ENCODE peak calls at places on chromosomes 5 and 9, in four cellular contexts. W is GM06990, C is upper lobe of right lung, Q is GM13976. E is an unnamed sample.

GRCh38 chr5:109585012-109585599 is 104.6 kb upstream of the MAN2A1 start:
- DNase-seq in W (no peak), C (no peak), Q (no peak), E (no peak)

GRCh38 chr5:79456890-79457583 is 56.9 kb downstream of the HOMER1 start:
- DNase-seq in W (peak; percentile 28), C (no peak), Q (no peak), E (no peak)

GRCh38 chr9:35797311-35798109 is 6.1 kb downstream of the NPR2 start:
- DNase-seq in W (no peak), C (no peak), Q (no peak), E (no peak)

GRCh38 chr9:19411316-19411715 is 2.5 kb downstream of the ACER2 start:
- DNase-seq in W (no peak), C (no peak), Q (no peak), E (no peak)

GRCh38 chr9:124454296-124454695 is 4.0 kb downstream of the ADGRD2 start:
- DNase-seq in W (no peak), C (no peak), Q (peak; percentile 24), E (no peak)

GRCh38 chr5:123795688-123796087 is 283.7 kb downstream of the CSNK1G3 start:
- DNase-seq in W (no peak), C (no peak), Q (no peak), E (no peak)

GRCh38 chr9:137205126-137206069 is at the start of the genes NDOR1 and TMEM203:
- DNase-seq in W (peak; percentile 89), C (peak; percentile 97), Q (peak; percentile 98), E (peak; percentile 98)

GRCh38 chr5:1316941-1317340 is 22.1 kb upstream of the TERT start:
- DNase-seq in W (no peak), C (peak; percentile 39), Q (no peak), E (no peak)

GRCh38 chr9:117616436-117616835 is 87.8 kb upstream of the TLR4 start:
- DNase-seq in W (no peak), C (no peak), Q (no peak), E (no peak)

GRCh38 chr9:138100711-138101349 is 223.2 kb downstream of the CACNA1B start:
- DNase-seq in W (no peak), C (peak; percentile 58), Q (peak; percentile 32), E (peak; percentile 17)

GRCh38 chr9:93577045-93577939 is 908 bp downstream of the PHF2 start:
- DNase-seq in W (peak; percentile 36), C (peak; percentile 79), Q (peak; percentile 60), E (peak; percentile 73)

GRCh38 chr5:96823900-96824351 is 16.2 kb upstream of the ERAP1 start:
- DNase-seq in W (no peak), C (no peak), Q (no peak), E (no peak)

GRCh38 chr5:63127054-63127453 is 548.4 kb downstream of the LRRC70 start:
- DNase-seq in W (no peak), C (no peak), Q (no peak), E (no peak)

GRCh38 chr9:101235105-101235866 is 149.5 kb downstream of the BAAT start:
- DNase-seq in W (no peak), C (no peak), Q (peak; percentile 8), E (peak; percentile 18)
- TF ChIP-seq CTCF in W (peak; percentile 48), C (peak; percentile 45), Q (peak; percentile 12), E (peak; percentile 24)

GRCh38 chr5:7881091-7881490 is 12.1 kb downstream of the MTRR start:
- DNase-seq in W (no peak), C (no peak), Q (no peak), E (no peak)
- TF ChIP-seq CTCF in W (no peak), C (no peak), Q (no peak), E (no peak)

GRCh38 chr9:86994231-86994630 is 46.9 kb upstream of the GAS1 start:
- DNase-seq in W (no peak), C (no peak), Q (no peak), E (no peak)
- TF ChIP-seq CTCF in W (no peak), C (no peak), Q (no peak), E (no peak)

GRCh38 chr9:96874947-96875459 is 20.7 kb upstream of the ZNF782 start:
- DNase-seq in W (peak; percentile 55), C (no peak), Q (peak; percentile 74), E (peak; percentile 77)

GRCh38 chr9:96877269-96877668 is 23.0 kb upstream of the ZNF782 start:
- DNase-seq in W (no peak), C (no peak), Q (no peak), E (peak; percentile 34)

GRCh38 chr9:96871176-96871575 is 16.9 kb upstream of the ZNF782 start:
- DNase-seq in W (no peak), C (no peak), Q (no peak), E (no peak)

GRCh38 chr9:96874201-96874785 is 20.0 kb upstream of the ZNF782 start:
- DNase-seq in W (no peak), C (no peak), Q (no peak), E (peak; percentile 23)

DNA sequence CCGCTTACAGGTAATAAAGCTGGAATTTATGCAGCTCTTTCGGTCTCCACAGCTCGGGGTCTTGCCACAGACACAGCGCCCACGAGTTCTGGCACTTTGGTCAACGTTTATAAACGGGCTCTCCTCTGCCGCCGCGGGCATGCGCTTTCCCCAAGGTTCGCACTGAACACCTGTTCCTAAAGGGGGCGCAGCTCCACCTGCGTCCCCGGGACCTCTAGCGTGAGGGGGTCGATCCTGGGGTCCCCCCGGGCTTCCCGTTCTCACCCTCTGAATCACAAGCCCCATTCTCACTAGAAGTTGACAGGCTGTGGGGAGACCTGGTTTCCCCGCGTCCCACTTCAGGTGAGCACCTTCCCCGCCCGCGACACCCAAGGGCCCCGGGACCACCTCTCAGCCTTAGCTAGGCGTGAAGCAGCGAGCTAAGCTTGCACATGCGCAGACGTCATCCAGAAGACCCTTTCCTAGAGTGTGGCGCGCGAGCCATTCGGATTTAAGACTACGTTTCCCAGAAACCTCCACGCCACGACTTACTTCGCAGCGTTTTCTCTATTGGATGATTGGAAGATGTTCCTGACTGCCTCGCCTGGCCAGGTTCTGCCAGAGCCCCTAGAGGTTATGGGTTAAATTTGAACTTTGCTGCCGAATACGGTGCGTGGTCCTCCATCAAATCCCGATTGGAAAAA is 21.3 kb upstream of the ZNF782 start:
- DNase-seq in W (peak; percentile 59), C (peak; percentile 79), Q (peak; percentile 82), E (peak; percentile 86)
- TF ChIP-seq CTCF in W (peak; percentile 42), C (no peak), Q (peak; percentile 17), E (no peak)

GRCh38 chr5:73664796-73665195 is 38.8 kb downstream of the ARHGEF28 start:
- DNase-seq in W (no peak), C (no peak), Q (no peak), E (no peak)
- TF ChIP-seq CTCF in W (no peak), C (no peak), Q (no peak), E (no peak)

DNA sequence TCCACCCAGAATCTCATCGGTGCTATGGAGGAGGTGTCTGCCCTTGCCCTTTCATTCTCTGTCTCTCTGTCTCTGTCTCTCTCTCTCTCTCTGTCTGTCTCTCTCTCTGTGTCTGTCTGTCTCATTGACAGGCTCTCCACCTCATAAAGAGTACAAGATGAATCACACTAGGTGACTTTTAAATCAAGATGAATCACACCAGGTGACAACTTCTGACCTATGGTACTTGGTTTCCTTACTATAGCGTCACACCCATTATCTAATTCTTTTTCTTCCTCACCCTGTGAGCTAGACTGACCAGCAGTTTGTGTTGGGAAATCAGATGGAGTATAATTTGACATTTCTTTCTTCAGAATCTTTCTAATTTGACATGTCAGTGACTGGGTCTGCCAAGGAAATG is 232.9 kb downstream of the ARRDC3 start:
- DNase-seq in W (no peak), C (no peak), Q (no peak), E (no peak)
- TF ChIP-seq CTCF in W (no peak), C (no peak), Q (no peak), E (no peak)

GRCh38 chr9:132546148-132547051 is 36.0 kb upstream of the BARHL1 start:
- DNase-seq in W (no peak), C (no peak), Q (no peak), E (no peak)
- TF ChIP-seq CTCF in W (peak; percentile 48), C (no peak), Q (no peak), E (peak; percentile 7)

E was measured in GM20000.